ENCODE peak calls at places on chromosome 11, in four cellular contexts. Z is activated CD4-positive, alpha-beta T cell treated with anti-CD3 and anti-CD28 coated beads, Interleukin-2, amount 50 U/mL, for 1 hour; A is GM12891; D is ELR. J is an unnamed sample.

GRCh38 chr11:2267871-2268825 is 2.2 kb downstream of the ASCL2 start:
- DNase-seq in A (no peak), Z (no peak), D (no peak), J (no peak)

GRCh38 chr11:131745405-131745804 is 375.0 kb downstream of the NTM start:
- DNase-seq in D (peak; percentile 93), Z (no peak), A (no peak), J (no peak)

GRCh38 chr11:113481226-113481625 is 6.0 kb upstream of the DRD2 start:
- DNase-seq in D (no peak), Z (no peak), A (no peak), J (no peak)

GRCh38 chr11:44306469-44307244 is 3.3 kb downstream of the ALX4 start:
- DNase-seq in A (no peak), Z (no peak), D (no peak), J (peak; percentile 45)

GRCh38 chr11:6321961-6322362 is 1.7 kb upstream of the CAVIN3 start:
- DNase-seq in Z (no peak), D (peak; percentile 83), A (no peak), J (no peak)

GRCh38 chr11:62577046-62577708 is 3.5 kb upstream of the EEF1G start:
- DNase-seq in Z (no peak), D (no peak), A (no peak), J (no peak)

GRCh38 chr11:64146036-64146943 is 19.6 kb downstream of the MACROD1 start:
- DNase-seq in D (peak; percentile 57), Z (peak; percentile 62), A (peak; percentile 82), J (peak; percentile 82)

GRCh38 chr11:18802381-18803257 is 11.0 kb upstream of the PTPN5 start:
- DNase-seq in Z (peak; percentile 26), A (no peak), D (peak; percentile 75), J (peak; percentile 60)

GRCh38 chr11:2218234-2218633 is 46.6 kb upstream of the TH start:
- DNase-seq in D (no peak), Z (no peak), A (no peak), J (no peak)

GRCh38 chr11:27317751-27318150 is 45.3 kb downstream of the CCDC34 start:
- DNase-seq in A (no peak), D (peak; percentile 81), Z (no peak), J (no peak)

GRCh38 chr11:32213223-32213622 is 122.3 kb downstream of the RCN1 start:
- DNase-seq in Z (no peak), A (no peak), D (peak; percentile 98), J (no peak)

GRCh38 chr11:111320728-111321568 is 22.6 kb downstream of the POU2AF3 start:
- DNase-seq in A (no peak), Z (no peak), D (no peak), J (no peak)

GRCh38 chr11:72743321-72744221 is 8.6 kb downstream of the ARAP1 start:
- DNase-seq in Z (no peak), A (no peak), D (no peak), J (no peak)

GRCh38 chr11:100584201-100584600 is 102.9 kb upstream of the ARHGAP42 start:
- DNase-seq in A (no peak), D (no peak), Z (no peak), J (no peak)

J was measured in GM20000.